ENCODE peak calls at places on chromosome 3, in seven cellular contexts. M, G, L, T, B, I and V are unnamed samples.

GRCh38 chr3:110414851-110415250 is 656.8 kb upstream of the NECTIN3 start:
- DNase-seq in M (no peak), G (no peak), L (no peak), T (no peak), B (no peak), I (peak), V (no peak)

GRCh38 chr3:184679056-184679502 is 32.8 kb downstream of the MAGEF1 start:
- DNase-seq in M (no peak), G (no peak), L (no peak), T (no peak), B (peak), I (no peak), V (no peak)

GRCh38 chr3:86787091-86787490 is 203.9 kb downstream of the VGLL3 start:
- DNase-seq in M (no peak), G (no peak), L (no peak), T (no peak), B (no peak), I (peak), V (no peak)

GRCh38 chr3:151835751-151836550 is 22.0 kb downstream of the AADAC start:
- DNase-seq in M (no peak), G (no peak), L (no peak), T (no peak), B (no peak), I (peak), V (no peak)

GRCh38 chr3:52784931-52785590 is 7.7 kb downstream of the ITIH1 start:
- DNase-seq in M (no peak), G (no peak), L (peak), T (peak), B (peak), I (no peak), V (no peak)

GRCh38 chr3:34361921-34362320 is 563.5 kb downstream of the PDCD6IP start:
- DNase-seq in M (no peak), G (no peak), L (no peak), T (peak), B (no peak), I (no peak), V (no peak)

GRCh38 chr3:66037330-66037985 is 1.3 kb downstream of the MAGI1 start:
- DNase-seq in M (peak), G (no peak), L (peak), T (peak), B (peak), I (peak), V (peak)

GRCh38 chr3:53788038-53788437 is 58.2 kb downstream of the CHDH start:
- DNase-seq in M (no peak), G (no peak), L (no peak), T (no peak), B (no peak), I (no peak), V (no peak)

GRCh38 chr3:100020876-100021644 is 93.2 kb downstream of the FILIP1L start:
- DNase-seq in M (no peak), G (no peak), L (no peak), T (no peak), B (no peak), I (no peak), V (no peak)

GRCh38 chr3:184814214-184814613 is 2.2 kb downstream of the VPS8 start:
- DNase-seq in M (no peak), G (no peak), L (no peak), T (no peak), B (no peak), I (no peak), V (no peak)

GRCh38 chr3:41418961-41419691 is 219.8 kb downstream of the CTNNB1 start:
- DNase-seq in M (no peak), G (peak), L (no peak), T (no peak), B (no peak), I (peak), V (no peak)

GRCh38 chr3:131728898-131729297 is 226.1 kb upstream of the MRPL3 start:
- DNase-seq in M (no peak), G (no peak), L (no peak), T (no peak), B (no peak), I (peak), V (no peak)

GRCh38 chr3:66372681-66373350 is 128.0 kb downstream of the LRIG1 start:
- DNase-seq in M (peak), G (peak), L (no peak), T (peak), B (no peak), I (no peak), V (peak)

GRCh38 chr3:179196098-179196497 is 47.9 kb downstream of the PIK3CA start:
- DNase-seq in M (no peak), G (no peak), L (no peak), T (no peak), B (no peak), I (peak), V (no peak)

GRCh38 chr3:87167634-87168456 is 59.3 kb upstream of the CHMP2B start:
- DNase-seq in M (no peak), G (no peak), L (no peak), T (no peak), B (no peak), I (peak), V (peak)

GRCh38 chr3:190174471-190174870 is 53.8 kb upstream of the P3H2 start:
- DNase-seq in M (no peak), G (no peak), L (no peak), T (no peak), B (no peak), I (no peak), V (no peak)

GRCh38 chr3:10928396-10928960 is 64.1 kb upstream of the SLC6A1 start:
- DNase-seq in M (no peak), G (no peak), L (peak), T (no peak), B (no peak), I (no peak), V (no peak)

GRCh38 chr3:120419797-120420196 is 31.0 kb downstream of the FSTL1 start:
- DNase-seq in M (no peak), G (no peak), L (no peak), T (no peak), B (no peak), I (no peak), V (no peak)

GRCh38 chr3:29186131-29186599 is 94.7 kb upstream of the RBMS3 start:
- DNase-seq in M (no peak), G (no peak), L (no peak), T (no peak), B (no peak), I (peak), V (no peak)

GRCh38 chr3:123072564-123072963 is 5.7 kb downstream of the PDIA5 start:
- DNase-seq in M (no peak), G (no peak), L (no peak), T (no peak), B (no peak), I (no peak), V (no peak)

GRCh38 chr3:157201648-157202278 is 41.8 kb upstream of the CCNL1 start:
- DNase-seq in M (no peak), G (no peak), L (no peak), T (no peak), B (no peak), I (peak), V (peak)

GRCh38 chr3:133943639-133944131 is 48.0 kb upstream of the RAB6B start:
- DNase-seq in M (no peak), G (no peak), L (no peak), T (no peak), B (no peak), I (peak), V (no peak)

GRCh38 chr3:48851407-48851806 is 3.7 kb upstream of the PRKAR2A start:
- DNase-seq in M (no peak), G (no peak), L (no peak), T (no peak), B (peak), I (no peak), V (peak)

GRCh38 chr3:26100176-26100575 is 310.3 kb downstream of the OXSM start:
- DNase-seq in M (no peak), G (no peak), L (no peak), T (no peak), B (no peak), I (no peak), V (no peak)

GRCh38 chr3:73037369-73037699 is 24.1 kb upstream of the EBLN2 start:
- DNase-seq in M (no peak), G (no peak), L (no peak), T (no peak), B (no peak), I (no peak), V (no peak)

GRCh38 chr3:140541975-140542653 is 135.8 kb upstream of the TRIM42 start:
- DNase-seq in M (no peak), G (no peak), L (no peak), T (no peak), B (no peak), I (no peak), V (no peak)

GRCh38 chr3:43696881-43697280 is 6.1 kb downstream of the ABHD5 start:
- DNase-seq in M (no peak), G (no peak), L (no peak), T (no peak), B (no peak), I (peak), V (no peak)

GRCh38 chr3:34758630-34759261 is 880.6 kb upstream of the ARPP21 start:
- DNase-seq in M (no peak), G (no peak), L (no peak), T (no peak), B (no peak), I (no peak), V (no peak)

GRCh38 chr3:9172851-9173320 is 76.6 kb downstream of the SRGAP3 start:
- DNase-seq in M (no peak), G (no peak), L (no peak), T (no peak), B (no peak), I (peak), V (no peak)

GRCh38 chr3:194058189-194058571 is 77.8 kb upstream of the HES1 start:
- DNase-seq in M (peak), G (no peak), L (no peak), T (peak), B (peak), I (peak), V (no peak)

GRCh38 chr3:45604596-45604995 is 10.0 kb downstream of the LIMD1 start:
- DNase-seq in M (no peak), G (no peak), L (no peak), T (no peak), B (no peak), I (no peak), V (no peak)

GRCh38 chr3:53254190-53254809 is 1.5 kb downstream of the TKT start:
- DNase-seq in M (no peak), G (no peak), L (no peak), T (no peak), B (no peak), I (peak), V (peak)